ENCODE peak calls at places on chromosomes 12 and 14, in nine cellular contexts. One of them, this sample, is unnamed.

GRCh38 chr12:73892181-73892580 is 645.5 kb upstream of the ATXN7L3B start:
- DNase-seq in left lobe of liver: no peak
- DNase-seq in posterior cingulate gyrus: no peak
- DNase-seq in T follicular helper cell: no peak
- DNase-seq in activated CD8-positive, alpha-beta memory T cell treated with anti-CD3 and anti-CD28 coated beads, Interleukin-2, amount 50 U/mL, for 48 hours: no peak
- DNase-seq in activated naive CD8-positive, alpha-beta T cell treated with anti-CD3 and anti-CD28 coated beads for 36 hours: no peak
- DNase-seq in HEK293T: no peak
- DNase-seq in WTC11: no peak
- DNase-seq in stimulated activated naive CD8-positive, alpha-beta T cell treated with anti-CD3 and anti-CD28 coated beads, Interleukin-15, Interleukin-2, amounts not matched to agents 100 U/mL and 50 U/mL, for 24 hours: no peak
- DNase-seq in this sample: no peak

GRCh38 chr14:99566009-99566389 is 38.0 kb downstream of the CCDC85C start:
- DNase-seq in left lobe of liver: peak
- DNase-seq in posterior cingulate gyrus: no peak
- DNase-seq in T follicular helper cell: no peak
- DNase-seq in activated CD8-positive, alpha-beta memory T cell treated with anti-CD3 and anti-CD28 coated beads, Interleukin-2, amount 50 U/mL, for 48 hours: no peak
- DNase-seq in activated naive CD8-positive, alpha-beta T cell treated with anti-CD3 and anti-CD28 coated beads for 36 hours: no peak
- DNase-seq in HEK293T: no peak
- DNase-seq in WTC11: no peak
- DNase-seq in stimulated activated naive CD8-positive, alpha-beta T cell treated with anti-CD3 and anti-CD28 coated beads, Interleukin-15, Interleukin-2, amounts not matched to agents 100 U/mL and 50 U/mL, for 24 hours: no peak
- DNase-seq in this sample: no peak

GRCh38 chr12:93776581-93777018 is 99.4 kb downstream of the CRADD start:
- DNase-seq in left lobe of liver: no peak
- DNase-seq in posterior cingulate gyrus: no peak
- DNase-seq in T follicular helper cell: no peak
- DNase-seq in activated CD8-positive, alpha-beta memory T cell treated with anti-CD3 and anti-CD28 coated beads, Interleukin-2, amount 50 U/mL, for 48 hours: no peak
- DNase-seq in activated naive CD8-positive, alpha-beta T cell treated with anti-CD3 and anti-CD28 coated beads for 36 hours: no peak
- DNase-seq in HEK293T: no peak
- DNase-seq in WTC11: no peak
- DNase-seq in stimulated activated naive CD8-positive, alpha-beta T cell treated with anti-CD3 and anti-CD28 coated beads, Interleukin-15, Interleukin-2, amounts not matched to agents 100 U/mL and 50 U/mL, for 24 hours: no peak
- DNase-seq in this sample: no peak

GRCh38 chr12:54261817-54262402 is 18.0 kb downstream of the CBX5 start:
- DNase-seq in left lobe of liver: no peak
- DNase-seq in posterior cingulate gyrus: no peak
- DNase-seq in T follicular helper cell: no peak
- DNase-seq in activated CD8-positive, alpha-beta memory T cell treated with anti-CD3 and anti-CD28 coated beads, Interleukin-2, amount 50 U/mL, for 48 hours: no peak
- DNase-seq in activated naive CD8-positive, alpha-beta T cell treated with anti-CD3 and anti-CD28 coated beads for 36 hours: no peak
- DNase-seq in HEK293T: no peak
- DNase-seq in WTC11: no peak
- DNase-seq in stimulated activated naive CD8-positive, alpha-beta T cell treated with anti-CD3 and anti-CD28 coated beads, Interleukin-15, Interleukin-2, amounts not matched to agents 100 U/mL and 50 U/mL, for 24 hours: no peak
- DNase-seq in this sample: no peak

GRCh38 chr12:115667116-115667515 is 610.4 kb downstream of the MED13L start:
- DNase-seq in left lobe of liver: no peak
- DNase-seq in posterior cingulate gyrus: no peak
- DNase-seq in T follicular helper cell: no peak
- DNase-seq in activated CD8-positive, alpha-beta memory T cell treated with anti-CD3 and anti-CD28 coated beads, Interleukin-2, amount 50 U/mL, for 48 hours: no peak
- DNase-seq in activated naive CD8-positive, alpha-beta T cell treated with anti-CD3 and anti-CD28 coated beads for 36 hours: no peak
- DNase-seq in HEK293T: no peak
- DNase-seq in WTC11: no peak
- DNase-seq in stimulated activated naive CD8-positive, alpha-beta T cell treated with anti-CD3 and anti-CD28 coated beads, Interleukin-15, Interleukin-2, amounts not matched to agents 100 U/mL and 50 U/mL, for 24 hours: no peak
- DNase-seq in this sample: no peak

GRCh38 chr14:47606601-47607000 is 68.8 kb downstream of the MDGA2 start:
- DNase-seq in left lobe of liver: no peak
- DNase-seq in posterior cingulate gyrus: no peak
- DNase-seq in T follicular helper cell: no peak
- DNase-seq in activated CD8-positive, alpha-beta memory T cell treated with anti-CD3 and anti-CD28 coated beads, Interleukin-2, amount 50 U/mL, for 48 hours: no peak
- DNase-seq in activated naive CD8-positive, alpha-beta T cell treated with anti-CD3 and anti-CD28 coated beads for 36 hours: no peak
- DNase-seq in HEK293T: no peak
- DNase-seq in WTC11: no peak
- DNase-seq in stimulated activated naive CD8-positive, alpha-beta T cell treated with anti-CD3 and anti-CD28 coated beads, Interleukin-15, Interleukin-2, amounts not matched to agents 100 U/mL and 50 U/mL, for 24 hours: no peak
- DNase-seq in this sample: no peak

GRCh38 chr14:102779574-102780315 is 2.5 kb downstream of the TRAF3 start:
- DNase-seq in left lobe of liver: no peak
- DNase-seq in posterior cingulate gyrus: peak
- DNase-seq in T follicular helper cell: no peak
- DNase-seq in activated CD8-positive, alpha-beta memory T cell treated with anti-CD3 and anti-CD28 coated beads, Interleukin-2, amount 50 U/mL, for 48 hours: no peak
- DNase-seq in activated naive CD8-positive, alpha-beta T cell treated with anti-CD3 and anti-CD28 coated beads for 36 hours: no peak
- DNase-seq in HEK293T: no peak
- DNase-seq in WTC11: no peak
- DNase-seq in stimulated activated naive CD8-positive, alpha-beta T cell treated with anti-CD3 and anti-CD28 coated beads, Interleukin-15, Interleukin-2, amounts not matched to agents 100 U/mL and 50 U/mL, for 24 hours: no peak
- DNase-seq in this sample: no peak

GRCh38 chr14:103561381-103562134 is 899 bp downstream of the BAG5 start:
- DNase-seq in left lobe of liver: no peak
- DNase-seq in posterior cingulate gyrus: no peak
- DNase-seq in T follicular helper cell: peak
- DNase-seq in activated CD8-positive, alpha-beta memory T cell treated with anti-CD3 and anti-CD28 coated beads, Interleukin-2, amount 50 U/mL, for 48 hours: no peak
- DNase-seq in activated naive CD8-positive, alpha-beta T cell treated with anti-CD3 and anti-CD28 coated beads for 36 hours: peak
- DNase-seq in HEK293T: peak
- DNase-seq in WTC11: no peak
- DNase-seq in stimulated activated naive CD8-positive, alpha-beta T cell treated with anti-CD3 and anti-CD28 coated beads, Interleukin-15, Interleukin-2, amounts not matched to agents 100 U/mL and 50 U/mL, for 24 hours: peak
- DNase-seq in this sample: peak

GRCh38 chr14:24249230-24250021 is 7.0 kb upstream of the TINF2 start:
- DNase-seq in left lobe of liver: no peak
- DNase-seq in posterior cingulate gyrus: no peak
- DNase-seq in T follicular helper cell: no peak
- DNase-seq in activated CD8-positive, alpha-beta memory T cell treated with anti-CD3 and anti-CD28 coated beads, Interleukin-2, amount 50 U/mL, for 48 hours: no peak
- DNase-seq in activated naive CD8-positive, alpha-beta T cell treated with anti-CD3 and anti-CD28 coated beads for 36 hours: no peak
- DNase-seq in HEK293T: no peak
- DNase-seq in WTC11: no peak
- DNase-seq in stimulated activated naive CD8-positive, alpha-beta T cell treated with anti-CD3 and anti-CD28 coated beads, Interleukin-15, Interleukin-2, amounts not matched to agents 100 U/mL and 50 U/mL, for 24 hours: no peak
- DNase-seq in this sample: no peak

This sample was measured in erythroblast.